ENCODE peak calls at places on chromosomes 7 and 10, in four cellular contexts. J, Q, L and R are unnamed samples.

GRCh38 chr10:200405-200804 is 65.2 kb downstream of the ZMYND11 start:
- DNase-seq in J (no peak), Q (no peak), L (no peak), R (peak)

GRCh38 chr10:130141460-130141859 is 5.3 kb downstream of the GLRX3 start:
- DNase-seq in J (no peak), Q (no peak), L (no peak), R (no peak)

GRCh38 chr7:157520249-157520648 is 183.4 kb downstream of the DNAJB6 start:
- DNase-seq in J (no peak), Q (no peak), L (no peak), R (no peak)

GRCh38 chr7:154569916-154570315 is 433.0 kb downstream of the PAXIP1 start:
- DNase-seq in J (no peak), Q (no peak), L (no peak), R (no peak)

GRCh38 chr10:52170776-52171175 is 143.3 kb upstream of the DKK1 start:
- DNase-seq in J (no peak), Q (no peak), L (no peak), R (no peak)

GRCh38 chr7:44121761-44122420 is 1.5 kb downstream of the POLD2 start:
- DNase-seq in J (no peak), Q (no peak), L (no peak), R (no peak)

GRCh38 chr7:152105205-152105604 is 79.7 kb downstream of the GALNT11 start:
- DNase-seq in J (no peak), Q (no peak), L (no peak), R (no peak)

GRCh38 chr10:4944751-4945280 is 18.4 kb upstream of the AKR1C1 start:
- DNase-seq in J (no peak), Q (no peak), L (no peak), R (no peak)

GRCh38 chr7:132437730-132438129 is 138.5 kb downstream of the PLXNA4 start:
- DNase-seq in J (no peak), Q (no peak), L (no peak), R (no peak)

GRCh38 chr10:79242620-79243152 is 104.6 kb upstream of the PPIF start:
- DNase-seq in J (peak), Q (peak), L (peak), R (peak)

GRCh38 chr10:91885362-91886079 is 23.8 kb downstream of the FGFBP3 start:
- DNase-seq in J (no peak), Q (no peak), L (no peak), R (no peak)

GRCh38 chr7:154680894-154681659 is 321.8 kb downstream of the PAXIP1 start:
- DNase-seq in J (no peak), Q (no peak), L (no peak), R (no peak)

GRCh38 chr7:16708980-16709379 is 44.6 kb upstream of the TSPAN13 start:
- DNase-seq in J (no peak), Q (no peak), L (peak), R (peak)

GRCh38 chr7:27947581-27948278 is 207.8 kb downstream of the TAX1BP1 start:
- DNase-seq in J (no peak), Q (peak), L (no peak), R (no peak)

GRCh38 chr10:112915590-112916572 is 34.2 kb upstream of the TCF7L2 start:
- DNase-seq in J (no peak), Q (no peak), L (peak), R (peak)

GRCh38 chr10:43249151-43249961 is 17.5 kb downstream of the RASGEF1A start:
- DNase-seq in J (no peak), Q (no peak), L (no peak), R (no peak)

GRCh38 chr7:24826662-24827020 is 69.4 kb upstream of the GSDME start:
- DNase-seq in J (no peak), Q (no peak), L (no peak), R (no peak)

GRCh38 chr7:141027043-141027442 is 12.3 kb upstream of the MRPS33 start:
- DNase-seq in J (no peak), Q (no peak), L (no peak), R (no peak)

GRCh38 chr7:92727755-92728154 is 108.6 kb downstream of the CDK6 start:
- DNase-seq in J (no peak), Q (no peak), L (no peak), R (peak)

GRCh38 chr10:7193369-7193768 is 217.5 kb downstream of the SFMBT2 start:
- DNase-seq in J (no peak), Q (no peak), L (no peak), R (no peak)

GRCh38 chr10:87927091-87927490 is 63.7 kb downstream of the PTEN start:
- DNase-seq in J (no peak), Q (no peak), L (no peak), R (peak)

GRCh38 chr10:70991140-70992124 is 103.1 kb upstream of the PCBD1 start:
- DNase-seq in J (no peak), Q (no peak), L (no peak), R (no peak)

GRCh38 chr10:124680675-124681074 is 63.5 kb downstream of the FAM53B start:
- DNase-seq in J (no peak), Q (no peak), L (no peak), R (peak)

GRCh38 chr7:90166153-90166552 is 11.9 kb downstream of the STEAP1 start:
- DNase-seq in J (no peak), Q (no peak), L (no peak), R (no peak)

GRCh38 chr10:3782456-3783312 is 2.3 kb downstream of the KLF6 start:
- DNase-seq in J (peak), Q (peak), L (no peak), R (peak)

GRCh38 chr7:104972510-104972909 is 41.5 kb upstream of the KMT2E start:
- DNase-seq in J (no peak), Q (no peak), L (no peak), R (peak)

GRCh38 chr10:3897156-3897555 is 112.1 kb upstream of the KLF6 start:
- DNase-seq in J (no peak), Q (no peak), L (peak), R (peak)

GRCh38 chr10:77165445-77166316 is 471.9 kb downstream of the KCNMA1 start:
- DNase-seq in J (no peak), Q (peak), L (peak), R (peak)

GRCh38 chr7:44269417-44269816 is 56.0 kb downstream of the CAMK2B start:
- DNase-seq in J (no peak), Q (no peak), L (no peak), R (no peak)

GRCh38 chr7:76185187-76185915 is 16.3 kb upstream of the SRRM3 start:
- DNase-seq in J (no peak), Q (no peak), L (no peak), R (no peak)

GRCh38 chr7:143518941-143519340 is 41.3 kb downstream of the TAS2R41 start:
- DNase-seq in J (no peak), Q (no peak), L (no peak), R (no peak)

GRCh38 chr7:139661043-139661440 is 116.8 kb downstream of the HIPK2 start:
- DNase-seq in J (no peak), Q (no peak), L (no peak), R (no peak)